ENCODE peak calls at places on chromosomes 6 and 20, in four cellular contexts. G is GM12878, F is mesendoderm, K is stomach. X is an unnamed sample. For H3K27me3, the result is how much of the 10 kb centered on the place peaks cover.

GRCh38 chr6:75377386-75377785 is 92.8 kb upstream of the TMEM30A start:
- DNase-seq in G (no peak), K (no peak), F (no peak), X (no peak)

GRCh38 chr20:11018668-11019170 is 344.9 kb upstream of the JAG1 start:
- DNase-seq in K (no peak), G (no peak), F (peak), X (no peak)

GRCh38 chr6:12725263-12725662 is 8.7 kb downstream of the PHACTR1 start:
- DNase-seq in F (no peak), G (no peak), K (no peak), X (no peak)

GRCh38 chr6:167762259-167762962 is 64.3 kb upstream of the AFDN start:
- DNase-seq in F (no peak), G (no peak), K (no peak), X (peak)

GRCh38 chr6:12136905-12137304 is 124.8 kb downstream of the HIVEP1 start:
- DNase-seq in F (no peak), K (no peak), G (no peak), X (no peak)

GRCh38 chr6:66849843-66850242 is 1142.8 kb upstream of the EYS start:
- DNase-seq in G (no peak), F (no peak), K (no peak), X (no peak)

GRCh38 chr6:160101262-160102205 is 20.1 kb upstream of the SLC22A1 start:
- DNase-seq in F (peak), K (no peak), G (no peak), X (no peak)

GRCh38 chr6:132140150-132140549 is 189.0 kb upstream of the CCN2 start:
- DNase-seq in F (no peak), K (no peak), G (no peak), X (no peak)

GRCh38 chr6:12560315-12560714 is 156.3 kb upstream of the PHACTR1 start:
- DNase-seq in G (no peak), K (no peak), F (no peak), X (no peak)

GRCh38 chr6:39347201-39347600 is 24.7 kb upstream of the KCNK16 start:
- DNase-seq in G (no peak), K (no peak), F (no peak), X (no peak)

GRCh38 chr6:156652231-156652750 is 124.9 kb upstream of the ARID1B start:
- DNase-seq in G (no peak), F (no peak), K (no peak), X (no peak)

DNA sequence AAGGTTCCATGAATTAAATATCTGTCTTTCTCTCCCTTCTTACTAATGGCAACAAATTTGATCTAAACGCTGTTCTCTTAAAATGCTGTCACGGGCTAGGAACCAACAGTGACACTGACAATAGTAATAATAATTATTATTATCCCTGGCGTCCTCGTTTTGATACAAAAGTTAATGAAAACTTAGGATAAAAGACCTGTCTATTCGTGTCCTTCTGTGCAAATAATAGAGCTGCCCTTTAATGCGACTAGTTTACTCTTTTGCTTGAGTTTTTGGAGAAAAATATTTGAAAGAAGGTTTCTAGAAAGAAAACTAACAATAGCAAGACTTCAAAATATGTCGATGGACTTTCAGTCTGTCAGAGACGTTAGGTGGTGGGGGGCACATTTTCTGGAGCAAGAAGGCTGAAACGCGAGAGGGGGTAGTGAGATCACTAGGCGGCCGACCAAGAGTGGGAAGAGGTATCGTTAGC is 4.3 kb downstream of the VGLL2 start:
- DNase-seq in G (no peak), K (no peak), F (no peak), X (no peak)
- H3K27me3 ChIP-seq in G (under half), K (under half), F (half or more), X (under half)

GRCh38 chr6:112225691-112226090 is 28.7 kb downstream of the LAMA4 start:
- DNase-seq in F (no peak), G (no peak), K (no peak), X (no peak)

GRCh38 chr6:112228480-112229332 is 25.7 kb downstream of the LAMA4 start:
- DNase-seq in K (no peak), F (no peak), G (no peak), X (peak)

GRCh38 chr6:112227411-112227810 is 27.0 kb downstream of the LAMA4 start:
- DNase-seq in G (no peak), F (no peak), K (no peak), X (no peak)

GRCh38 chr6:112231609-112232060 is 22.7 kb downstream of the LAMA4 start:
- DNase-seq in K (no peak), F (no peak), G (no peak), X (no peak)

DNA sequence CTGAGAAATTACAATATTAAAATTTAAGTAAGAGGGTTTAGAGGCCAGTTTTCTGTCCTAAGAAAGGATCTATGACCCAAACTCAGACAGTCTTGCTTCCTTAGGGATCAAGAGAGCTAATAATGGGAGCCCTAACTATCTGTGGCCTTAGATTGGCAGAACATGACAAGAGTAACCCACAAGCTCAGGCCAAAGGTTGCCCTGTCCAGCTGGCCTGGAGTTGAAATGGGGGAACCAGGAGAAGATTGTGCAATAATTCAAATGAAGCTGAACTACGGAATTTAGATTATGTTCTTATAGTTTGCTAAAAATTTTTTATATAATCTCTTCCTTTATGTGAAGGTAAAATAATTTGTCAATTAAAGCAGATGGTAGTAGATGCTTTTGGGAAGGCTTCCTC is 26.4 kb downstream of the LAMA4 start:
- DNase-seq in G (no peak), F (no peak), K (no peak), X (no peak)
- H3K27ac ChIP-seq in G (no peak), F (no peak), K (peak), X (no peak)

GRCh38 chr6:119078449-119079287 is at the start of gene FAM184A:
- DNase-seq in F (peak), K (peak), G (no peak), X (peak)

GRCh38 chr6:119077643-119078448 is 618 bp downstream of the FAM184A start:
- DNase-seq in K (peak), F (peak), G (no peak), X (peak)

GRCh38 chr6:119075200-119075981 is 3.1 kb downstream of the FAM184A start:
- DNase-seq in G (no peak), K (no peak), F (no peak), X (no peak)

GRCh38 chr6:119076966-119077642 is 1.4 kb downstream of the FAM184A start:
- DNase-seq in G (no peak), F (no peak), K (no peak), X (no peak)

GRCh38 chr6:119076173-119076965 is 2.1 kb downstream of the FAM184A start:
- DNase-seq in F (no peak), K (no peak), G (no peak), X (no peak)
- H3K27me3 ChIP-seq in F (under half), K (under half), G (under half), X (under half)

GRCh38 chr20:56805313-56805712 is 176.2 kb downstream of the TFAP2C start:
- DNase-seq in G (no peak), F (no peak), K (no peak), X (no peak)

GRCh38 chr20:56808119-56808725 is 179.1 kb downstream of the TFAP2C start:
- DNase-seq in F (no peak), K (no peak), G (no peak), X (no peak)

GRCh38 chr20:56808732-56809131 is 179.6 kb downstream of the TFAP2C start:
- DNase-seq in G (no peak), K (no peak), F (no peak), X (no peak)

GRCh38 chr20:56807118-56807517 is 178.0 kb downstream of the TFAP2C start:
- DNase-seq in K (no peak), F (no peak), G (no peak), X (no peak)

DNA sequence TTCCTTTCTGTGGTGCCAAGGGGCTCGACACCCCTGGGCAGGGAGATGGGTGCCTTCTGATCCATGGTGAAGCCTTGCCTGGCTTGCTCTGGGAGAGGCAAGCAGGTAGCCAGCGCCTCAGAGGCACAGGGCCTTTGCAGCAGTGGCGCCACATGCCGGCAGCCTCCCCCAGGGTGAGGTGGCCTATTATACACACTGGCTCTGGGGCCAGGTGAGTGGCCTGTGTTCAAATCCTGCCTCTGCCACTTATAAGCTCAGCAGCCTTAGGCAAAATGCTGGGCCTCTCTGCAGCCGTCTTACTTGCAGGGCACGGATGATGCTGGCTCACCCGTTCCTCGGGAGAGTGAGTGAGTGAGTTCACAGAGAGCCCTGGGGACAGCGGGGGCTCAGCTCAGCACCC is 176.9 kb downstream of the TFAP2C start:
- DNase-seq in K (no peak), G (no peak), F (no peak), X (no peak)
- H3K27ac ChIP-seq in K (no peak), G (no peak), F (no peak), X (no peak)

GRCh38 chr20:59606566-59606965 is 2.2 kb downstream of the PHACTR3 start:
- DNase-seq in F (no peak), K (no peak), G (no peak), X (no peak)

GRCh38 chr20:59603727-59604608 is at the start of gene PHACTR3:
- DNase-seq in G (no peak), F (peak), K (no peak), X (peak)

GRCh38 chr20:59604770-59605665 is 678 bp downstream of the PHACTR3 start:
- DNase-seq in G (no peak), F (peak), K (no peak), X (no peak)

GRCh38 chr20:59608396-59608795 is 4.1 kb downstream of the PHACTR3 start:
- DNase-seq in G (no peak), K (no peak), F (no peak), X (no peak)

GRCh38 chr20:59605691-59606364 is 1.5 kb downstream of the PHACTR3 start:
- DNase-seq in F (no peak), K (no peak), G (no peak), X (no peak)
- H3K27me3 ChIP-seq in F (under half), K (under half), G (under half), X (under half)

DNA sequence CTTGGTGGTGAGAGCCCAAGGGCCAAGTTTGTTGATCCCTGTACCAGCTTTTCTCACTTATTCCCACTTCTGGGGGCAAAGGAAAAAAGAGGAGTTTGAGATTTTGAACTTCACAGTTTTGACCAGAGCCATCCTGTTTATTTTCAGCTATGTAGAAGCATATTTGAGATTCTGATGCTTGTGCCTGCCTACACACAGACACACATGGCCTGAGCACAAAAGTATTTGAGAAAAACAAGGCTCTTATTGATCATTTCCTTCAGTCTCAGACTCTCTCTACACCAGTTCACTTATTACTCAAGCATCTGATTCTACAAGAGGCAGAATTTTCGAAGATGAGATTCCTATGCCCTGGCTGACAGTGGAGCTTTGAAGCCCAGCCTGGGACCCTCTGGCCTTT is 100.7 kb downstream of the TCP11 start:
- DNase-seq in G (no peak), K (no peak), F (no peak), X (no peak)
- H3K27ac ChIP-seq in G (no peak), K (peak), F (no peak), X (no peak)

DNA sequence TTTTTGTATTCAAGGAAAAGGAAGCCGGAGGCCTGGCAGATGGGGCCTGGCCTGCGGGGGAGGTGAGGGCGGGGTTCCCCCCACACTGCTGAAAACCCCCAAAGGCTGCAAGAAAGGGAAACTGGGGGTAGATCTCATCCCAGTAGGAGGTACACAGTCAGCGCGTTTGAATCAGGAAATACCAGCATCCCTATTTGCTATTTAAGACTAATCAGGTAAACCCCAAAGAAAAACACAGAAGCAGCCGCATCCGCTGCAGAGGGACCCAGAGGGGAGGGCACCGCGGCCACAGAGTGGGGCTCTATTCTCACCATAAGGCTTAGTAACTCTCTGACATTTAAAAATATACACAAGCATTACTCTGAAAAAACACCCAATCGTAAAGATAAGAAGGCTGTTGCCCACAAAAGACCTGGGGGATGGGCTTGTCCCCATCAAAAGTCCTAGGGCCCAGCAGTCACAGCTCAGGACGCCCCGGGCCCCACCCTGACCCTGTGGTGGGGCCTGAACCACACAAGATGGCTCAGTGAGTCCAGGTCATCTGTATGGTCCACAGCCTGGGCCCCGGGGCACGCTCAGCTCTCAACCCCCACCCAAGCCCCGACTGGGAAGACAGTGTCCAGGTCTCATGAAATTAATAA is 31.2 kb downstream of the KCNQ2 start:
- DNase-seq in F (no peak), K (no peak), G (peak), X (no peak)
- H3K27me3 ChIP-seq in F (under half), K (under half), G (under half), X (under half)